ENCODE peak calls at places on chromosomes 2 and 18, in six cellular contexts. W is lower lobe of right lung, C is astrocyte of the hippocampus, M is RWPE1, S is amniotic stem cell, N is G401. X is an unnamed sample.

GRCh38 chr2:27705851-27706622 is 42.3 kb downstream of the SLC4A1AP start:
- DNase-seq in W (peak), C (peak), M (peak), S (peak), N (no peak), X (no peak)

GRCh38 chr2:16014041-16014787 is 73.9 kb downstream of the MYCN start:
- DNase-seq in W (no peak), C (peak), M (no peak), S (no peak), N (no peak), X (no peak)

GRCh38 chr2:26313446-26313845 is 32.5 kb upstream of the SELENOI start:
- DNase-seq in W (no peak), C (no peak), M (no peak), S (no peak), N (no peak), X (no peak)

GRCh38 chr2:240437861-240438809 is 2.7 kb downstream of the GPC1 start:
- DNase-seq in W (peak), C (peak), M (peak), S (peak), N (peak), X (no peak)

GRCh38 chr2:236001854-236002253 is 166.3 kb downstream of the GBX2 start:
- DNase-seq in W (no peak), C (no peak), M (no peak), S (no peak), N (no peak), X (no peak)

GRCh38 chr2:239839306-239839705 is 185.8 kb downstream of the NDUFA10 start:
- DNase-seq in W (no peak), C (no peak), M (no peak), S (no peak), N (no peak), X (no peak)

GRCh38 chr2:36355157-36355889 is at the start of gene CRIM1:
- DNase-seq in W (peak), C (peak), M (peak), S (peak), N (peak), X (no peak)

GRCh38 chr2:142140434-142140845 is 9.6 kb upstream of the LRP1B start:
- DNase-seq in W (no peak), C (peak), M (no peak), S (no peak), N (peak), X (no peak)

GRCh38 chr2:200172944-200173481 is 133.5 kb upstream of the SPATS2L start:
- DNase-seq in W (no peak), C (peak), M (no peak), S (no peak), N (no peak), X (no peak)

GRCh38 chr18:35345460-35345921 is 1.3 kb upstream of the ZNF24 start:
- DNase-seq in W (no peak), C (peak), M (no peak), S (no peak), N (peak), X (no peak)

GRCh38 chr2:21468609-21469008 is 344.8 kb downstream of the TDRD15 start:
- DNase-seq in W (no peak), C (no peak), M (no peak), S (no peak), N (no peak), X (no peak)